ENCODE peak calls at places on chromosomes 3 and 15, in four cellular contexts. One of them, this sample, is unnamed.

GRCh38 chr3:70811880-70812279 is 499.4 kb upstream of the MDFIC2 start:
- DNase-seq in H1: no peak
- DNase-seq in HepG2: no peak
- DNase-seq in GM12892: no peak
- DNase-seq in this sample: no peak

GRCh38 chr3:59412506-59412905 is 362.7 kb upstream of the CFAP20DC start:
- DNase-seq in H1: no peak
- DNase-seq in HepG2: no peak
- DNase-seq in GM12892: no peak
- DNase-seq in this sample: no peak

GRCh38 chr3:171453175-171453868 is 6.9 kb downstream of the TNIK start:
- DNase-seq in H1: peak
- DNase-seq in HepG2: no peak
- DNase-seq in GM12892: no peak
- DNase-seq in this sample: no peak

GRCh38 chr3:189108032-189108431 is 63.7 kb upstream of the TPRG1 start:
- DNase-seq in H1: no peak
- DNase-seq in HepG2: no peak
- DNase-seq in GM12892: no peak
- DNase-seq in this sample: no peak

GRCh38 chr3:64176461-64176996 is 48.7 kb downstream of the PRICKLE2 start:
- DNase-seq in H1: no peak
- DNase-seq in HepG2: no peak
- DNase-seq in GM12892: no peak
- DNase-seq in this sample: no peak

GRCh38 chr3:177551431-177551836 is 354.2 kb upstream of the TBL1XR1 start:
- DNase-seq in H1: no peak
- DNase-seq in HepG2: no peak
- DNase-seq in GM12892: no peak
- DNase-seq in this sample: no peak

GRCh38 chr15:77506311-77507150 is 85.8 kb downstream of the HMG20A start:
- DNase-seq in H1: peak
- DNase-seq in HepG2: no peak
- DNase-seq in GM12892: no peak
- DNase-seq in this sample: no peak

GRCh38 chr3:150783334-150783733 is 20.4 kb upstream of the SIAH2 start:
- DNase-seq in H1: no peak
- DNase-seq in HepG2: no peak
- DNase-seq in GM12892: no peak
- DNase-seq in this sample: no peak

GRCh38 chr3:54191997-54192396 is 69.6 kb downstream of the CACNA2D3 start:
- DNase-seq in H1: no peak
- DNase-seq in HepG2: no peak
- DNase-seq in GM12892: no peak
- DNase-seq in this sample: no peak

GRCh38 chr15:80234883-80235282 is 17.1 kb downstream of the CTXND1 start:
- DNase-seq in H1: peak
- DNase-seq in HepG2: no peak
- DNase-seq in GM12892: peak
- DNase-seq in this sample: peak

GRCh38 chr15:40055576-40056293 is 16.8 kb upstream of the SRP14 start:
- DNase-seq in H1: no peak
- DNase-seq in HepG2: no peak
- DNase-seq in GM12892: no peak
- DNase-seq in this sample: no peak

GRCh38 chr15:95290376-95290973 is 1040.0 kb upstream of the NR2F2 start:
- DNase-seq in H1: no peak
- DNase-seq in HepG2: no peak
- DNase-seq in GM12892: no peak
- DNase-seq in this sample: no peak

GRCh38 chr3:24042174-24042878 is 97.2 kb downstream of the NR1D2 start:
- DNase-seq in H1: no peak
- DNase-seq in HepG2: no peak
- DNase-seq in GM12892: no peak
- DNase-seq in this sample: no peak

GRCh38 chr15:26087395-26087794 is 224.3 kb upstream of the ATP10A start:
- DNase-seq in H1: no peak
- DNase-seq in HepG2: no peak
- DNase-seq in GM12892: no peak
- DNase-seq in this sample: no peak

GRCh38 chr3:169509780-169510179 is 153.7 kb downstream of the MECOM start:
- DNase-seq in H1: no peak
- DNase-seq in HepG2: no peak
- DNase-seq in GM12892: no peak
- DNase-seq in this sample: no peak

GRCh38 chr15:72227192-72227586 is 3.8 kb downstream of the PKM start:
- DNase-seq in H1: no peak
- DNase-seq in HepG2: peak
- DNase-seq in GM12892: no peak
- DNase-seq in this sample: no peak

GRCh38 chr3:149153402-149153801 is 24.0 kb downstream of the HPS3 start:
- DNase-seq in H1: no peak
- DNase-seq in HepG2: no peak
- DNase-seq in GM12892: no peak
- DNase-seq in this sample: no peak

GRCh38 chr3:72329354-72329753 is 518.9 kb downstream of the SHQ1 start:
- DNase-seq in H1: no peak
- DNase-seq in HepG2: no peak
- DNase-seq in GM12892: no peak
- DNase-seq in this sample: no peak

GRCh38 chr15:39312984-39313383 is 267.9 kb upstream of the THBS1 start:
- DNase-seq in H1: no peak
- DNase-seq in HepG2: peak
- DNase-seq in GM12892: no peak
- DNase-seq in this sample: peak

GRCh38 chr3:64030741-64031140 is 7.4 kb upstream of the PSMD6 start:
- DNase-seq in H1: peak
- DNase-seq in HepG2: peak
- DNase-seq in GM12892: peak
- DNase-seq in this sample: peak

GRCh38 chr3:46017720-46018119 is 9.6 kb downstream of the XCR1 start:
- DNase-seq in H1: peak
- DNase-seq in HepG2: no peak
- DNase-seq in GM12892: no peak
- DNase-seq in this sample: no peak

GRCh38 chr15:101266034-101266433 is 11.3 kb downstream of the SELENOS start:
- DNase-seq in H1: no peak
- DNase-seq in HepG2: no peak
- DNase-seq in GM12892: no peak
- DNase-seq in this sample: no peak

GRCh38 chr15:67479781-67480180 is 41.1 kb upstream of the C15orf61 start:
- DNase-seq in H1: no peak
- DNase-seq in HepG2: no peak
- DNase-seq in GM12892: no peak
- DNase-seq in this sample: no peak

GRCh38 chr15:90407871-90408317 is 19.9 kb downstream of the IQGAP1 start:
- DNase-seq in H1: no peak
- DNase-seq in HepG2: no peak
- DNase-seq in GM12892: no peak
- DNase-seq in this sample: no peak

GRCh38 chr3:119604878-119605277 is 7.2 kb downstream of the PLA1A start:
- DNase-seq in H1: no peak
- DNase-seq in HepG2: no peak
- DNase-seq in GM12892: no peak
- DNase-seq in this sample: no peak

GRCh38 chr3:39812537-39812936 is 3.1 kb downstream of the MYRIP start:
- DNase-seq in H1: no peak
- DNase-seq in HepG2: peak
- DNase-seq in GM12892: no peak
- DNase-seq in this sample: no peak

GRCh38 chr15:66955871-66956585 is 109.4 kb upstream of the SMAD3 start:
- DNase-seq in H1: no peak
- DNase-seq in HepG2: no peak
- DNase-seq in GM12892: no peak
- DNase-seq in this sample: no peak

DNA sequence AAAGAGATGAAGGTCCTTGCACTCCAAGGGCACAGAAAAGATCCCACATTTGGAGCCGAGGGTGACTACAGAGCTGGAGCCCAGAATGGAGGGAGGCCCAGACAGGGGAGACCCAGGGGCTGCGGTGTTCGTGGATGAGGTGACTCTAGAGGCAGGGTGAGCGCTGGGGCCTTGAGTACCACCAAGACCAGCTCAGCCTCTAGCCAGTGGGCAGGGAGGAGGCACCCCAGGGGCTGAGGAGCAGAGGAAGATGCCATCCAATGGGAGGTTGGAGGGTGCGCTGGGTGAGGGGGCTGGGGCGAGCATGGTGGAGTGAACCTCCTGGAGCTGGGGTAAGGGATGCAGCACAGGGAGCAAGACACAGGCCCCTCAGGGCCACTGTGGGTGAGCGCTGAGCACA is 13.3 kb downstream of the RRP9 start:
- DNase-seq in H1: no peak
- DNase-seq in HepG2: no peak
- DNase-seq in GM12892: no peak
- DNase-seq in this sample: no peak
- TF ChIP-seq POLR2AphosphoS5 in H1: no peak
- TF ChIP-seq POLR2AphosphoS5 in HepG2: no peak
- TF ChIP-seq POLR2AphosphoS5 in GM12892: no peak
- TF ChIP-seq POLR2AphosphoS5 in this sample: no peak

DNA sequence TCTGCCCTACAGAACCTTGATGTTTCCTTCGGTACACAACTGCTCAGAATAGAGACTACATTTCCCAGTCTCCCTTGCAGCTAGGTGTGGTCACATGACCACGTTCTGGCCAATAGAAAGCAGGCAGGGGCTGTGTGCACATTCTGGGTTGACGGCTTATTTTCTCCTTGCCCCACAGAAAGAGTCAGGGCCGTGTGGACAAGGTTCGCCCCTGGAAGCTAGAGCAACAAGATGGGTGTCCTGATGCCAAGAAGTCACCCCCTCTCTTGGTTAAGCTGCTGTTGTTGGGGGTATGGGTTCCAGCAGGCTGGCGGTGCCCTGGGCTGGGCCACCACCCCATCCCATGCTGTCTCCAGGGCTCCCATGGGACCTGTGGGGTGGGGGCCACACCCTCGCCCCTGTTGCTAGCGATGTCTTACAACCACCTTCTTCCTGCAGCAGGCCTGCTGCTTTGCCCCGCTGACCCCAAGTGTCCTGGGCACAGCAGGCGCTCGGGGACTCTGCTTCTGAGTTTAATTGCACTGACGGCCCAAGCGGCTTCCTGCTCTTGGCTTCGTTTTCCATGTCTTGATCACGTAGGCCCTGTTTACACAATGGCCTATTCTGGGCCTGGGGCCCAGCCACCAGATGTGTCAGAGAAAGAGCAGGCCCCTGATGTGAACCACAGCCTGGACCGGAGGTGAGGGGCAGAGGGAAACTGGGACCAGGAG is 24.9 kb downstream of the ABTB1 start:
- DNase-seq in H1: peak
- DNase-seq in HepG2: peak
- DNase-seq in GM12892: peak
- DNase-seq in this sample: peak
- TF ChIP-seq TAF1 in H1: peak
- TF ChIP-seq TAF1 in HepG2: no peak
- TF ChIP-seq TAF1 in GM12892: no peak
- TF ChIP-seq TAF1 in this sample: no peak

GRCh38 chr3:11607816-11608215 is 35.9 kb downstream of the VGLL4 start:
- DNase-seq in H1: no peak
- DNase-seq in HepG2: peak
- DNase-seq in GM12892: no peak
- DNase-seq in this sample: no peak
- TF ChIP-seq POLR2AphosphoS5 in H1: no peak
- TF ChIP-seq POLR2AphosphoS5 in HepG2: no peak
- TF ChIP-seq POLR2AphosphoS5 in GM12892: no peak
- TF ChIP-seq POLR2AphosphoS5 in this sample: no peak

DNA sequence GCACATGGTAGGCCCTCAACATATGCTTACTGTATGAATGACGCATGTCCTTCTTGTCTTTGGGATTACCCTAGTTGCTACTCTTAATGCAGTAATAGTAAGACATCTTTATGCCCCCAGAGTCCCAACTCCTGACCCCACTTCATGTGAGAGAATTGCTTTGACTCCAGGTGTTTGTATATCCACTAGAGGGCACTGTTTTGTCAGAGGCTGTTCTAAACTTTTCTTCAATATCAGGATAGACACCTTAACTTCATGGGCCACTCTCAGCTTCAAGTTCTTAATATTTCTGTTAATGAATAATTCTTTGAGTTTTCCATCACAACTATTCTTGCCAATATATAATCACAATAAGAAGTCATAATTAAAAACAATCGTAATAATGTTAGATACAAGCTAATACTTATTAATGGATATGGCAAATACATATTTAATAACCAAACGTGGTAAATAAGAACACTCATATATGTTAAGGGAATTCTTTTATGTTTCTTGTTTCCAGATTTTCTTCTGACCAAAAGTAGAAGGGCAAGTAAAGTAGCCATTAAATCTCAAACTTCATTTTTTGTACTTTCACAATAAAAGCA is 337.2 kb upstream of the DNAJC19 start:
- DNase-seq in H1: no peak
- DNase-seq in HepG2: peak
- DNase-seq in GM12892: no peak
- DNase-seq in this sample: peak
- TF ChIP-seq TAF1 in H1: no peak
- TF ChIP-seq TAF1 in HepG2: no peak
- TF ChIP-seq TAF1 in GM12892: no peak
- TF ChIP-seq TAF1 in this sample: no peak

GRCh38 chr3:187016639-187017345 is 86.5 kb downstream of the ST6GAL1 start:
- DNase-seq in H1: peak
- DNase-seq in HepG2: peak
- DNase-seq in GM12892: no peak
- DNase-seq in this sample: no peak
- TF ChIP-seq POLR2AphosphoS5 in H1: no peak
- TF ChIP-seq POLR2AphosphoS5 in HepG2: no peak
- TF ChIP-seq POLR2AphosphoS5 in GM12892: no peak
- TF ChIP-seq POLR2AphosphoS5 in this sample: no peak

GRCh38 chr3:197836244-197836643 is 45.2 kb downstream of the LRCH3 start:
- DNase-seq in H1: no peak
- DNase-seq in HepG2: no peak
- DNase-seq in GM12892: no peak
- DNase-seq in this sample: no peak

GRCh38 chr3:197846491-197846890 is 55.4 kb downstream of the LRCH3 start:
- DNase-seq in H1: no peak
- DNase-seq in HepG2: no peak
- DNase-seq in GM12892: no peak
- DNase-seq in this sample: no peak

GRCh38 chr3:197837282-197837681 is 46.2 kb downstream of the LRCH3 start:
- DNase-seq in H1: no peak
- DNase-seq in HepG2: no peak
- DNase-seq in GM12892: no peak
- DNase-seq in this sample: no peak

DNA sequence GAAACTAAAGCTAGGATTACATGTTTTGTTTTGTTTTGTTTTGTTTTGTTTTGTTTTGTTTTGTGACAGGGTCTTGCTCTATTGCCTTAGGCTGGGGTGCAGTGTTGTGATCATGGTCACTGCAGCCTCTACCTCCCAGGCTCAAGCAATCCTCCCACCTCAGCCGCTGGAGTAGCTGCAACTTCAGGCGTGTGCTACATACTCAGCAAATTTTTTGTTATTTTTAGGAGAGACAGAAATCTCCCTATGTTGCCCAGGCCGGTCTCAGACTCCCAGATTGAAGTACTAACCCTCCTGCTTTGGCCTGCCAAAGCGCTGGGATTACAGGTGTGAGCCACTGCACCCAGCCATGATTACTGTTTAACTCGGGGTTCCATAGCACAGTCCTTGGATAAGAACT is 50.7 kb downstream of the LRCH3 start:
- DNase-seq in H1: no peak
- DNase-seq in HepG2: no peak
- DNase-seq in GM12892: no peak
- DNase-seq in this sample: no peak
- TF ChIP-seq TAF1 in H1: no peak
- TF ChIP-seq TAF1 in HepG2: no peak
- TF ChIP-seq TAF1 in GM12892: no peak
- TF ChIP-seq TAF1 in this sample: no peak

GRCh38 chr3:34678580-34678979 is 880.1 kb downstream of the PDCD6IP start:
- DNase-seq in H1: no peak
- DNase-seq in HepG2: no peak
- DNase-seq in GM12892: no peak
- DNase-seq in this sample: no peak
- TF ChIP-seq POLR2AphosphoS5 in H1: no peak
- TF ChIP-seq POLR2AphosphoS5 in HepG2: no peak
- TF ChIP-seq POLR2AphosphoS5 in GM12892: no peak
- TF ChIP-seq POLR2AphosphoS5 in this sample: no peak